ENCODE peak calls at places on chromosomes 3 and 15, in six cellular contexts. One of them, this sample, is unnamed. For H3K36me3, the result is how much of the 10 kb centered on the place peaks cover.

GRCh38 chr3:20185364-20185732 is 658 bp downstream of the SGO1 start:
- DNase-seq in MM.1S: peak
- DNase-seq in heart right ventricle: no peak
- DNase-seq in OCI-LY7: peak
- DNase-seq in uterus: no peak
- DNase-seq in IMR-90: peak
- DNase-seq in this sample: peak

GRCh38 chr15:92751528-92751927 is 96.0 kb upstream of the FAM174B start:
- DNase-seq in MM.1S: no peak
- DNase-seq in IMR-90: no peak
- DNase-seq in uterus: no peak
- DNase-seq in OCI-LY7: no peak
- DNase-seq in heart right ventricle: no peak
- DNase-seq in this sample: no peak

GRCh38 chr3:134597390-134597975 is 53.3 kb downstream of the KY start:
- DNase-seq in MM.1S: no peak
- DNase-seq in uterus: no peak
- DNase-seq in heart right ventricle: no peak
- DNase-seq in IMR-90: no peak
- DNase-seq in OCI-LY7: no peak
- DNase-seq in this sample: no peak

GRCh38 chr3:197730200-197730599 is 6.5 kb downstream of the RUBCN start:
- DNase-seq in uterus: no peak
- DNase-seq in MM.1S: peak
- DNase-seq in IMR-90: peak
- DNase-seq in heart right ventricle: no peak
- DNase-seq in OCI-LY7: no peak
- DNase-seq in this sample: peak

GRCh38 chr3:148331111-148331818 is 366.4 kb upstream of the AGTR1 start:
- DNase-seq in MM.1S: no peak
- DNase-seq in heart right ventricle: no peak
- DNase-seq in OCI-LY7: no peak
- DNase-seq in IMR-90: peak
- DNase-seq in uterus: no peak
- DNase-seq in this sample: no peak

GRCh38 chr3:14212032-14212431 is 33.4 kb downstream of the LSM3 start:
- DNase-seq in heart right ventricle: no peak
- DNase-seq in uterus: no peak
- DNase-seq in IMR-90: no peak
- DNase-seq in MM.1S: no peak
- DNase-seq in OCI-LY7: no peak
- DNase-seq in this sample: no peak

GRCh38 chr15:85752591-85752990 is 42.1 kb downstream of the KLHL25 start:
- DNase-seq in IMR-90: no peak
- DNase-seq in heart right ventricle: no peak
- DNase-seq in uterus: peak
- DNase-seq in OCI-LY7: no peak
- DNase-seq in MM.1S: no peak
- DNase-seq in this sample: peak

GRCh38 chr3:150147776-150148175 is 177.1 kb upstream of the PFN2 start:
- DNase-seq in heart right ventricle: no peak
- DNase-seq in uterus: no peak
- DNase-seq in MM.1S: no peak
- DNase-seq in OCI-LY7: no peak
- DNase-seq in IMR-90: peak
- DNase-seq in this sample: no peak

GRCh38 chr3:17634201-17634600 is 108.2 kb downstream of the TBC1D5 start:
- DNase-seq in uterus: no peak
- DNase-seq in OCI-LY7: no peak
- DNase-seq in MM.1S: no peak
- DNase-seq in IMR-90: no peak
- DNase-seq in heart right ventricle: no peak
- DNase-seq in this sample: no peak

GRCh38 chr3:17232442-17232841 is 347.7 kb downstream of the PLCL2 start:
- DNase-seq in heart right ventricle: no peak
- DNase-seq in IMR-90: no peak
- DNase-seq in MM.1S: peak
- DNase-seq in OCI-LY7: no peak
- DNase-seq in uterus: no peak
- DNase-seq in this sample: no peak

GRCh38 chr3:185341616-185342457 is 21.1 kb upstream of the MAP3K13 start:
- DNase-seq in MM.1S: peak
- DNase-seq in heart right ventricle: no peak
- DNase-seq in IMR-90: no peak
- DNase-seq in uterus: no peak
- DNase-seq in OCI-LY7: no peak
- DNase-seq in this sample: no peak

GRCh38 chr3:4976109-4976508 is 3.1 kb upstream of the BHLHE40 start:
- DNase-seq in heart right ventricle: peak
- DNase-seq in IMR-90: peak
- DNase-seq in uterus: no peak
- DNase-seq in OCI-LY7: peak
- DNase-seq in MM.1S: no peak
- DNase-seq in this sample: peak

GRCh38 chr3:43503067-43503728 is 118.6 kb downstream of the ANO10 start:
- DNase-seq in heart right ventricle: no peak
- DNase-seq in uterus: no peak
- DNase-seq in IMR-90: peak
- DNase-seq in OCI-LY7: peak
- DNase-seq in MM.1S: peak
- DNase-seq in this sample: no peak

GRCh38 chr15:36757189-36757814 is 177.9 kb downstream of the CDIN1 start:
- DNase-seq in IMR-90: peak
- DNase-seq in OCI-LY7: no peak
- DNase-seq in heart right ventricle: no peak
- DNase-seq in MM.1S: no peak
- DNase-seq in uterus: no peak
- DNase-seq in this sample: no peak

GRCh38 chr15:74565381-74566085 is 24.5 kb downstream of the ARID3B start:
- DNase-seq in uterus: no peak
- DNase-seq in MM.1S: no peak
- DNase-seq in heart right ventricle: no peak
- DNase-seq in IMR-90: no peak
- DNase-seq in OCI-LY7: no peak
- DNase-seq in this sample: no peak

GRCh38 chr15:74978077-74978476 is 17.3 kb upstream of the SCAMP5 start:
- DNase-seq in heart right ventricle: no peak
- DNase-seq in IMR-90: no peak
- DNase-seq in MM.1S: no peak
- DNase-seq in uterus: no peak
- DNase-seq in OCI-LY7: no peak
- DNase-seq in this sample: no peak

GRCh38 chr3:72485649-72486048 is 362.6 kb downstream of the SHQ1 start:
- DNase-seq in OCI-LY7: no peak
- DNase-seq in uterus: no peak
- DNase-seq in IMR-90: peak
- DNase-seq in heart right ventricle: peak
- DNase-seq in MM.1S: no peak
- DNase-seq in this sample: peak

GRCh38 chr15:60399246-60399915 is 1.6 kb upstream of the ANXA2 start:
- DNase-seq in OCI-LY7: no peak
- DNase-seq in IMR-90: no peak
- DNase-seq in uterus: peak
- DNase-seq in MM.1S: no peak
- DNase-seq in heart right ventricle: no peak
- DNase-seq in this sample: no peak

GRCh38 chr3:65953881-65954733 is 84.6 kb downstream of the MAGI1 start:
- DNase-seq in uterus: no peak
- DNase-seq in IMR-90: no peak
- DNase-seq in heart right ventricle: peak
- DNase-seq in MM.1S: no peak
- DNase-seq in OCI-LY7: no peak
- DNase-seq in this sample: no peak

GRCh38 chr3:128875556-128876120 is 3.8 kb upstream of the ACAD9 start:
- DNase-seq in MM.1S: peak
- DNase-seq in uterus: no peak
- DNase-seq in heart right ventricle: peak
- DNase-seq in OCI-LY7: peak
- DNase-seq in IMR-90: no peak
- DNase-seq in this sample: peak

GRCh38 chr3:51659942-51660341 is 11.1 kb upstream of the TEX264 start:
- DNase-seq in OCI-LY7: no peak
- DNase-seq in IMR-90: no peak
- DNase-seq in uterus: no peak
- DNase-seq in heart right ventricle: no peak
- DNase-seq in MM.1S: no peak
- DNase-seq in this sample: no peak

GRCh38 chr3:56902468-56903159 is 100.9 kb upstream of the ARHGEF3 start:
- DNase-seq in MM.1S: no peak
- DNase-seq in heart right ventricle: no peak
- DNase-seq in OCI-LY7: no peak
- DNase-seq in uterus: no peak
- DNase-seq in IMR-90: no peak
- DNase-seq in this sample: no peak
- H3K4me3 ChIP-seq in MM.1S: no peak
- H3K4me3 ChIP-seq in heart right ventricle: no peak
- H3K4me3 ChIP-seq in OCI-LY7: no peak
- H3K4me3 ChIP-seq in uterus: no peak
- H3K4me3 ChIP-seq in IMR-90: no peak
- H3K4me3 ChIP-seq in this sample: no peak

GRCh38 chr3:156542101-156543042 is 12.5 kb downstream of the SSR3 start:
- DNase-seq in OCI-LY7: no peak
- DNase-seq in MM.1S: no peak
- DNase-seq in uterus: no peak
- DNase-seq in IMR-90: no peak
- DNase-seq in heart right ventricle: no peak
- DNase-seq in this sample: no peak
- H3K36me3 ChIP-seq in OCI-LY7: half or more
- H3K36me3 ChIP-seq in MM.1S: under half
- H3K36me3 ChIP-seq in uterus: under half
- H3K36me3 ChIP-seq in IMR-90: under half
- H3K36me3 ChIP-seq in heart right ventricle: half or more
- H3K36me3 ChIP-seq in this sample: half or more

DNA sequence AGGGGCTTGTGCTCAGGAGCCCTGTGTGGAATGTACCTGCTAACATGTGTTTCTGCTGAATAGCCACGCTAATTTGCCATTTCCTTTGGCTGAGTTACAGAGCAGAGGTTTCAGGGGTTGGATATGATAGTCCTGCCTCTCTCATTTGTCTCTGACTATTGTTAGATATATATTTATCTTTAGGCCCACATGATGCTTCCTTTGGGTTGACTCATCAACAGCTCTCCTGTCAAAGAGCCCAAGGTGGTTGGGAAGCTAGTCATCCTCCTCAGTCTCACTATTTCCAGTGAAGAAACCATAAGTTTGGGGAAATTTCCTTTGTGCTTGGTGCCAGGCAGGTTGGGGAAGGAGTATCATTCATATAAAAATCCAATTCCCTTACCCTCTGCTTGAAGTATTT is 1194.6 kb downstream of the ZPLD1 start:
- DNase-seq in OCI-LY7: no peak
- DNase-seq in MM.1S: no peak
- DNase-seq in IMR-90: no peak
- DNase-seq in heart right ventricle: no peak
- DNase-seq in uterus: no peak
- DNase-seq in this sample: no peak
- H3K4me3 ChIP-seq in OCI-LY7: no peak
- H3K4me3 ChIP-seq in MM.1S: no peak
- H3K4me3 ChIP-seq in IMR-90: no peak
- H3K4me3 ChIP-seq in heart right ventricle: no peak
- H3K4me3 ChIP-seq in uterus: no peak
- H3K4me3 ChIP-seq in this sample: no peak

GRCh38 chr3:120393761-120394160 is 44.6 kb upstream of the LRRC58 start:
- DNase-seq in OCI-LY7: no peak
- DNase-seq in IMR-90: no peak
- DNase-seq in uterus: no peak
- DNase-seq in heart right ventricle: no peak
- DNase-seq in MM.1S: no peak
- DNase-seq in this sample: no peak

GRCh38 chr3:120393252-120393651 is 44.1 kb upstream of the LRRC58 start:
- DNase-seq in heart right ventricle: no peak
- DNase-seq in OCI-LY7: no peak
- DNase-seq in uterus: no peak
- DNase-seq in MM.1S: no peak
- DNase-seq in IMR-90: peak
- DNase-seq in this sample: no peak

GRCh38 chr3:120394343-120394742 is 45.2 kb upstream of the LRRC58 start:
- DNase-seq in MM.1S: no peak
- DNase-seq in uterus: no peak
- DNase-seq in OCI-LY7: no peak
- DNase-seq in IMR-90: no peak
- DNase-seq in heart right ventricle: no peak
- DNase-seq in this sample: no peak

GRCh38 chr3:120399372-120399771 is 50.2 kb upstream of the LRRC58 start:
- DNase-seq in heart right ventricle: no peak
- DNase-seq in IMR-90: no peak
- DNase-seq in OCI-LY7: peak
- DNase-seq in MM.1S: peak
- DNase-seq in uterus: no peak
- DNase-seq in this sample: no peak

DNA sequence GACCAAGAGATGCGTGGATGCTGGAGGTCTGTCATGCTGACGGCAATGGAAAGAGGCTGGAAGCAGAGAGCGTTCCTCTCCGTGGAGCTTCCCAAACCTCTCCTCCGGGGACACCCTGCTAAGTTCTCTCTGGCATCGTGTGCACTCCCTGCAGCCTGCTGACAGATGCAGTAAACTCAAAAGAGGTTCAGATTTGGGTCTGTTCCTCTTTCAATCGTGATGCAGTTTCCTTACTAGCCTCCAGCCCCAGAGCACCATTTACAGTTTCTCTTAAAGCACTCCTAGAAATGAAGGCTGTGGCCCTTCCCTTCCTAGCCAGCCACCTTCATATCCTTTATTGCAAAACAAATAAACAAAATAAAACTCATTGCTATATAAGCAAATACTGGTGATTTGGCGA is 47.3 kb upstream of the LRRC58 start:
- DNase-seq in uterus: no peak
- DNase-seq in MM.1S: no peak
- DNase-seq in OCI-LY7: no peak
- DNase-seq in heart right ventricle: no peak
- DNase-seq in IMR-90: no peak
- DNase-seq in this sample: no peak
- H3K36me3 ChIP-seq in uterus: under half
- H3K36me3 ChIP-seq in MM.1S: under half
- H3K36me3 ChIP-seq in OCI-LY7: under half
- H3K36me3 ChIP-seq in heart right ventricle: half or more
- H3K36me3 ChIP-seq in IMR-90: half or more
- H3K36me3 ChIP-seq in this sample: half or more

GRCh38 chr3:126449621-126450051 is 26.1 kb downstream of the ZXDC start:
- DNase-seq in IMR-90: no peak
- DNase-seq in heart right ventricle: no peak
- DNase-seq in OCI-LY7: no peak
- DNase-seq in MM.1S: no peak
- DNase-seq in uterus: no peak
- DNase-seq in this sample: no peak
- H3K4me3 ChIP-seq in IMR-90: no peak
- H3K4me3 ChIP-seq in heart right ventricle: no peak
- H3K4me3 ChIP-seq in OCI-LY7: no peak
- H3K4me3 ChIP-seq in MM.1S: no peak
- H3K4me3 ChIP-seq in uterus: no peak
- H3K4me3 ChIP-seq in this sample: no peak